ENCODE peak calls at places on chromosomes 3 and 15, in eight cellular contexts. C is kidney glomerular epithelial cell; B is stomach; Z is CD8-positive, alpha-beta T cell; R is pancreas; V is H9; E is lower leg skin; M is spleen. P is an unnamed sample.

GRCh38 chr3:33061782-33062181 is 35.2 kb downstream of the GLB1 start:
- DNase-seq in C (no peak), B (no peak), Z (peak), R (no peak), V (no peak), E (no peak), M (no peak), P (no peak)

GRCh38 chr15:30962659-30963058 is 28.8 kb downstream of the MTMR10 start:
- DNase-seq in C (no peak), B (no peak), Z (no peak), R (no peak), V (no peak), E (no peak), M (no peak), P (no peak)

GRCh38 chr3:29512620-29513019 is 231.7 kb downstream of the RBMS3 start:
- DNase-seq in C (no peak), B (no peak), Z (no peak), R (no peak), V (no peak), E (no peak), M (no peak), P (no peak)

GRCh38 chr3:134666466-134666865 is 15.6 kb upstream of the KY start:
- DNase-seq in C (peak), B (no peak), Z (no peak), R (no peak), V (no peak), E (no peak), M (no peak), P (peak)

GRCh38 chr3:16174389-16174788 is at the start of gene GALNT15:
- DNase-seq in C (peak), B (peak), Z (no peak), R (peak), V (peak), E (peak), M (peak), P (no peak)

GRCh38 chr3:30733229-30733628 is 126.8 kb downstream of the TGFBR2 start:
- DNase-seq in C (no peak), B (no peak), Z (no peak), R (no peak), V (no peak), E (no peak), M (no peak), P (no peak)

GRCh38 chr15:31302778-31303433 is 23.7 kb upstream of the KLF13 start:
- DNase-seq in C (no peak), B (no peak), Z (peak), R (no peak), V (no peak), E (peak), M (peak), P (no peak)

GRCh38 chr3:74591946-74592345 is 22.5 kb downstream of the CNTN3 start:
- DNase-seq in C (no peak), B (no peak), Z (no peak), R (no peak), V (no peak), E (no peak), M (no peak), P (no peak)

GRCh38 chr3:192830279-192831110 is 87.2 kb downstream of the MB21D2 start:
- DNase-seq in C (no peak), B (no peak), Z (no peak), R (no peak), V (no peak), E (no peak), M (no peak), P (no peak)

GRCh38 chr3:43512749-43513404 is 108.9 kb downstream of the ANO10 start:
- DNase-seq in C (no peak), B (no peak), Z (no peak), R (no peak), V (no peak), E (no peak), M (no peak), P (no peak)

GRCh38 chr15:100881573-100882336 is 2.1 kb downstream of the ALDH1A3 start:
- DNase-seq in C (no peak), B (no peak), Z (no peak), R (no peak), V (no peak), E (no peak), M (no peak), P (no peak)

GRCh38 chr3:10364816-10365215 is 43.9 kb upstream of the SEC13 start:
- DNase-seq in C (no peak), B (no peak), Z (no peak), R (no peak), V (no peak), E (no peak), M (peak), P (no peak)

GRCh38 chr3:132536442-132537153 is 60.5 kb upstream of the ACKR4 start:
- DNase-seq in C (no peak), B (no peak), Z (no peak), R (no peak), V (no peak), E (no peak), M (no peak), P (peak)

GRCh38 chr3:152281032-152281713 is 12.4 kb downstream of the MBNL1 start:
- DNase-seq in C (no peak), B (no peak), Z (no peak), R (no peak), V (no peak), E (no peak), M (no peak), P (no peak)

GRCh38 chr3:46923559-46924350 is 46.2 kb downstream of the PTH1R start:
- DNase-seq in C (peak), B (peak), Z (peak), R (peak), V (peak), E (no peak), M (peak), P (peak)

GRCh38 chr3:175005193-175005592 is 146.1 kb downstream of the NAALADL2 start:
- DNase-seq in C (no peak), B (no peak), Z (no peak), R (no peak), V (no peak), E (no peak), M (no peak), P (no peak)

GRCh38 chr3:20747736-20748135 is 561.7 kb upstream of the SGO1 start:
- DNase-seq in C (no peak), B (no peak), Z (no peak), R (no peak), V (no peak), E (no peak), M (no peak), P (no peak)

GRCh38 chr3:179973931-179974361 is 62.8 kb downstream of the PEX5L start:
- DNase-seq in C (no peak), B (no peak), Z (no peak), R (no peak), V (peak), E (no peak), M (no peak), P (no peak)

GRCh38 chr15:89035658-89036057 is 52.6 kb upstream of the ABHD2 start:
- DNase-seq in C (no peak), B (no peak), Z (no peak), R (no peak), V (no peak), E (no peak), M (no peak), P (no peak)

GRCh38 chr3:45915518-45916231 is 27.6 kb upstream of the CXCR6 start:
- DNase-seq in C (peak), B (peak), Z (peak), R (no peak), V (no peak), E (no peak), M (peak), P (peak)

GRCh38 chr3:145882416-145882815 is 278.6 kb downstream of the PLOD2 start:
- DNase-seq in C (no peak), B (peak), Z (no peak), R (no peak), V (no peak), E (no peak), M (no peak), P (no peak)

GRCh38 chr15:75982468-75982867 is 29.8 kb downstream of the NRG4 start:
- DNase-seq in C (no peak), B (no peak), Z (no peak), R (no peak), V (no peak), E (no peak), M (no peak), P (no peak)

GRCh38 chr3:9897408-9898372 is 5.0 kb upstream of the IL17RE start:
- DNase-seq in C (peak), B (peak), Z (no peak), R (peak), V (no peak), E (no peak), M (peak), P (peak)

GRCh38 chr3:10360478-10360877 is 39.6 kb upstream of the SEC13 start:
- DNase-seq in C (no peak), B (no peak), Z (no peak), R (no peak), V (no peak), E (no peak), M (no peak), P (no peak)

GRCh38 chr3:195897081-195897852 is 11.1 kb downstream of the TNK2 start:
- DNase-seq in C (peak), B (no peak), Z (no peak), R (peak), V (no peak), E (no peak), M (peak), P (peak)

GRCh38 chr3:149473314-149473990 is 1.0 kb upstream of the TM4SF4 start:
- DNase-seq in C (peak), B (peak), Z (no peak), R (peak), V (no peak), E (peak), M (no peak), P (peak)

GRCh38 chr3:32577621-32578556 is 7.2 kb upstream of the DYNC1LI1 start:
- DNase-seq in C (no peak), B (no peak), Z (no peak), R (no peak), V (no peak), E (no peak), M (no peak), P (no peak)

GRCh38 chr3:10317311-10317960 is 3.5 kb downstream of the SEC13 start:
- DNase-seq in C (no peak), B (no peak), Z (no peak), R (no peak), V (no peak), E (no peak), M (no peak), P (no peak)

GRCh38 chr15:52392008-52392687 is 96.5 kb upstream of the MYO5C start:
- DNase-seq in C (no peak), B (no peak), Z (no peak), R (no peak), V (peak), E (no peak), M (no peak), P (no peak)

GRCh38 chr15:52184721-52185120 is 6.5 kb downstream of the GNB5 start:
- DNase-seq in C (no peak), B (no peak), Z (no peak), R (peak), V (no peak), E (no peak), M (no peak), P (no peak)

GRCh38 chr15:50945725-50946124 is 37.2 kb downstream of the AP4E1 start:
- DNase-seq in C (no peak), B (no peak), Z (no peak), R (no peak), V (no peak), E (no peak), M (no peak), P (no peak)

P was measured in ACHN.